ENCODE peak calls at places on chromosomes 12 and 14, in four cellular contexts. One of them, this sample, is unnamed.

GRCh38 chr12:53856132-53856531 is 82.5 kb upstream of the HOXC13 start:
- DNase-seq in IMR-90: no peak
- DNase-seq in HCT116: no peak
- DNase-seq in HepG2: no peak
- DNase-seq in this sample: no peak

GRCh38 chr12:19657401-19657800 is 218.1 kb downstream of the AEBP2 start:
- DNase-seq in HepG2: no peak
- DNase-seq in HCT116: no peak
- DNase-seq in IMR-90: peak; percentile 11
- DNase-seq in this sample: no peak

GRCh38 chr12:112146123-112146522 is 20.8 kb downstream of the TRAFD1 start:
- DNase-seq in IMR-90: no peak
- DNase-seq in HepG2: no peak
- DNase-seq in HCT116: no peak
- DNase-seq in this sample: no peak

GRCh38 chr14:91315844-91316267 is 71.4 kb upstream of the GPR68 start:
- DNase-seq in IMR-90: no peak
- DNase-seq in HepG2: no peak
- DNase-seq in HCT116: no peak
- DNase-seq in this sample: no peak

GRCh38 chr14:91098591-91098990 is 15.3 kb upstream of the DGLUCY start:
- DNase-seq in IMR-90: peak; percentile 57
- DNase-seq in HCT116: no peak
- DNase-seq in HepG2: no peak
- DNase-seq in this sample: no peak

GRCh38 chr14:89906000-89906399 is 48.5 kb downstream of the EFCAB11 start:
- DNase-seq in HCT116: no peak
- DNase-seq in HepG2: no peak
- DNase-seq in IMR-90: no peak
- DNase-seq in this sample: no peak

GRCh38 chr12:6205144-6205539 is 4.9 kb downstream of the CD9 start:
- DNase-seq in IMR-90: no peak
- DNase-seq in HCT116: no peak
- DNase-seq in HepG2: no peak
- DNase-seq in this sample: no peak

GRCh38 chr14:68250950-68251765 is 431.6 kb downstream of the RAD51B start:
- DNase-seq in IMR-90: no peak
- DNase-seq in HepG2: no peak
- DNase-seq in HCT116: no peak
- DNase-seq in this sample: peak; percentile 42

GRCh38 chr12:57135487-57135886 is 7.2 kb downstream of the LRP1 start:
- DNase-seq in HCT116: no peak
- DNase-seq in HepG2: no peak
- DNase-seq in IMR-90: peak; percentile 46
- DNase-seq in this sample: no peak

GRCh38 chr12:109758406-109759075 is 44.9 kb downstream of the FAM222A start:
- DNase-seq in IMR-90: no peak
- DNase-seq in HCT116: no peak
- DNase-seq in HepG2: no peak
- DNase-seq in this sample: no peak

GRCh38 chr14:57245941-57246340 is 22.8 kb downstream of the EXOC5 start:
- DNase-seq in IMR-90: no peak
- DNase-seq in HCT116: no peak
- DNase-seq in HepG2: no peak
- DNase-seq in this sample: no peak

GRCh38 chr12:62799126-62799736 is 135.7 kb downstream of the PPM1H start:
- DNase-seq in HepG2: peak; percentile 56
- DNase-seq in IMR-90: peak; percentile 72
- DNase-seq in HCT116: peak; percentile 48
- DNase-seq in this sample: peak; percentile 52

GRCh38 chr14:71103662-71104484 is 196.6 kb downstream of the PCNX1 start:
- DNase-seq in IMR-90: peak; percentile 80
- DNase-seq in HCT116: peak; percentile 41
- DNase-seq in HepG2: peak; percentile 50
- DNase-seq in this sample: peak; percentile 63

GRCh38 chr12:52006726-52007157 is at the start of gene TAMALIN:
- DNase-seq in HCT116: no peak
- DNase-seq in HepG2: no peak
- DNase-seq in IMR-90: peak; percentile 53
- DNase-seq in this sample: no peak

GRCh38 chr12:12604790-12605189 is 6.9 kb upstream of the CREBL2 start:
- DNase-seq in HCT116: no peak
- DNase-seq in IMR-90: no peak
- DNase-seq in HepG2: no peak
- DNase-seq in this sample: no peak

GRCh38 chr12:53516758-53517455 is 9.6 kb upstream of the NPFF start:
- DNase-seq in IMR-90: no peak
- DNase-seq in HepG2: no peak
- DNase-seq in HCT116: no peak
- DNase-seq in this sample: no peak

GRCh38 chr14:78164226-78164853 is 5.8 kb upstream of the NRXN3 start:
- DNase-seq in HCT116: peak; percentile 12
- DNase-seq in IMR-90: no peak
- DNase-seq in HepG2: peak; percentile 15
- DNase-seq in this sample: peak; percentile 25

GRCh38 chr12:72053604-72054003 is 115.0 kb downstream of the TPH2 start:
- DNase-seq in HCT116: no peak
- DNase-seq in HepG2: no peak
- DNase-seq in IMR-90: no peak
- DNase-seq in this sample: no peak

GRCh38 chr12:13367973-13368372 is 171.4 kb downstream of the EMP1 start:
- DNase-seq in HepG2: no peak
- DNase-seq in HCT116: no peak
- DNase-seq in IMR-90: no peak
- DNase-seq in this sample: no peak

GRCh38 chr12:101782544-101782855 is 43.2 kb upstream of the SYCP3 start:
- DNase-seq in HCT116: no peak
- DNase-seq in HepG2: no peak
- DNase-seq in IMR-90: peak; percentile 69
- DNase-seq in this sample: no peak
- H2AFZ ChIP-seq in HCT116: no peak overlapping the region
- H2AFZ ChIP-seq in HepG2: no peak overlapping the region
- H2AFZ ChIP-seq in IMR-90: peak overlapping the region; percentile 69
- H2AFZ ChIP-seq in this sample: no peak overlapping the region

GRCh38 chr14:99902925-99903324 is 109.7 kb downstream of the EML1 start:
- DNase-seq in HCT116: no peak
- DNase-seq in IMR-90: no peak
- DNase-seq in HepG2: no peak
- DNase-seq in this sample: no peak
- H2AFZ ChIP-seq in HCT116: no peak overlapping the region
- H2AFZ ChIP-seq in IMR-90: no peak overlapping the region
- H2AFZ ChIP-seq in HepG2: no peak overlapping the region
- H2AFZ ChIP-seq in this sample: no peak overlapping the region

DNA sequence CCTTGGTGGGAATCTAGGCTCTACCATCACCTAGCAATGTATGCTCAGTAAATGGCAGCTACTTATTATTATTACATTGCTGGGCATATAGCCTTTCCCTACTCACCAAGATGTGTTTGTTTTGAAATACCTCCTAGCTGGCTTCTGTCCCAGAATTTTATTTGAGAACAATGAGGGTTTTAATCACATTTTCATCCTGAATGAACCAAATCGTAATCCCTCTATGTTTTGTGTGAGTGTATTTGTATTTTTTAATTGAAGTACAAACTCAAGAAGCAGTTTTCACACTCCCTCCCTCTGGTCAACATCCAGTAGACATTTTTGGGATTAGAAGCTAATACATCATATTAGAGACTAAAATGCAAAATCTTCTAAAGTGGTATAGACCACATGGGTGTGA is 7.6 kb downstream of the SLC7A8 start:
- DNase-seq in HCT116: no peak
- DNase-seq in IMR-90: peak; percentile 20
- DNase-seq in HepG2: no peak
- DNase-seq in this sample: no peak
- H2AFZ ChIP-seq in HCT116: no peak overlapping the region
- H2AFZ ChIP-seq in IMR-90: no peak overlapping the region
- H2AFZ ChIP-seq in HepG2: no peak overlapping the region
- H2AFZ ChIP-seq in this sample: no peak overlapping the region

GRCh38 chr14:104971447-104972240 is 6.5 kb downstream of the AHNAK2 start:
- DNase-seq in HCT116: no peak
- DNase-seq in HepG2: no peak
- DNase-seq in IMR-90: no peak
- DNase-seq in this sample: no peak

GRCh38 chr14:104973215-104974145 is 4.7 kb downstream of the AHNAK2 start:
- DNase-seq in HepG2: no peak
- DNase-seq in HCT116: peak; percentile 98
- DNase-seq in IMR-90: peak; percentile 94
- DNase-seq in this sample: peak; percentile 97

GRCh38 chr14:104970231-104971068 is 7.7 kb downstream of the AHNAK2 start:
- DNase-seq in HepG2: no peak
- DNase-seq in IMR-90: peak; percentile 81
- DNase-seq in HCT116: peak; percentile 56
- DNase-seq in this sample: peak; percentile 71

GRCh38 chr14:104974146-104974541 is 4.0 kb downstream of the AHNAK2 start:
- DNase-seq in HCT116: no peak
- DNase-seq in IMR-90: no peak
- DNase-seq in HepG2: no peak
- DNase-seq in this sample: no peak

DNA sequence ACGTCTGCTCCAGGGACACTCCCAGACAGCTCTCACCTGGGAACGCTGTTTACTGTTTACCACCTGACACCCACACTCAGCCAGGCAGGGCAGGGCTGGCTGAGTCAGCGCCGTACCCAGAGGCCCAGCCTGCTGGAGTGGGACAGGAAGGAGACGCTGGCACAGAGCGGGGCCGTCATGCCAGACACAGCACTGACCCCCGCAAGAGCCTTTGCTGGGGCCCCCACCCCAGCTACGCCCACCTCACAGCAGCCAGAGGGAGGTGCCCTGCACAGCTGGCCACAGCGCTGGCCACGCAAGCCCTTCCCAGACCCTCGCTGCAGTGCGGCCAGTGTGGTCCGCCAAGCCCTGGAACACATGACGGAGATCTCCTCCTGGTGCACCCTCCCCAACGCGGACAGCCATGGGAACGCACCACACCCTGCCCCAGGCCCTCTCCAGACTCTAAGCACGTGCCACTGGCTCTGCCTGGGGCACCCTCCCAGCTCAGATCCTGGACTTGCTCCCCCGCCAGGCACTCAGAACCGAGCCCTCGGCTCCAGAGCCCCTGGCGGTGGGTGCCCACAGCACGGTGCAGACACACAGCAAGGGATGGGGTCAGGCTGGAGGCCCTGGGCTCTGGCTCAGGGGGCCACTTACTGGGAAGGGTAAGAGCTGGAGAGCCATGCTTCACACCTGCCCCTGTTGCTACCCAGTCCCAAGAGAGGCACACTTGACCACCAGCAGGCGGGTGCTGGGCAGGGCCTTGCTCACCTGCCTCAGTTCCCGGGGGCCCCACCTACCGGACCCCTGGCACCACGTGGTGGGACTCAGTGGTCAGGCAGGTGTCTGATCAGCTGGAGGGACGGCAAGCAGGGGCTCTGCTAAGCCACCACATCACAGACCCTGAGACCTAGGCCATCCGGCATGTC is 5.6 kb downstream of the AHNAK2 start:
- DNase-seq in IMR-90: no peak
- DNase-seq in HCT116: peak; percentile 86
- DNase-seq in HepG2: no peak
- DNase-seq in this sample: peak; percentile 91
- H2AFZ ChIP-seq in IMR-90: peak overlapping the region; percentile 89
- H2AFZ ChIP-seq in HCT116: no peak overlapping the region
- H2AFZ ChIP-seq in HepG2: no peak overlapping the region
- H2AFZ ChIP-seq in this sample: no peak overlapping the region

DNA sequence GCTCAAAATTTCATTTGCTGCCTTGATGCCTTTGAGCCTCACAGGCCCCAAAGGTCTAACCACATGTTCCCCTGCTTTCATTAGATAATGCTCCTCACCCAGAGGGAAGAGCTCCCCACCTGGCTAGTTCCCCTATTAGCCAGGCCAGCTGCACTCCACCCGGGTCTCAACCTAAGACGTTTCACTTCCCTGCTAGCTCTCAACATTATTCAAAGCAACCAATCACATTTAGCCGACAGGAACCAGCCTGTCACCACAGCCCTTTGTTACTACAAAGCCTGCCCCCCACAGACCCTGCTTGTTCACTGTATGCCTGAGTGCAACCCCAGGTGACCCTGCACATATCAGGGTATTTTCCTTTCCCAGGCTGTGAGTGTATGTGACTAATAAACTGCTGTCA is 78.6 kb downstream of the SLC15A5 start:
- DNase-seq in IMR-90: no peak
- DNase-seq in HCT116: no peak
- DNase-seq in HepG2: no peak
- DNase-seq in this sample: no peak
- H2AFZ ChIP-seq in IMR-90: no peak overlapping the region
- H2AFZ ChIP-seq in HCT116: no peak overlapping the region
- H2AFZ ChIP-seq in HepG2: no peak overlapping the region
- H2AFZ ChIP-seq in this sample: no peak overlapping the region

DNA sequence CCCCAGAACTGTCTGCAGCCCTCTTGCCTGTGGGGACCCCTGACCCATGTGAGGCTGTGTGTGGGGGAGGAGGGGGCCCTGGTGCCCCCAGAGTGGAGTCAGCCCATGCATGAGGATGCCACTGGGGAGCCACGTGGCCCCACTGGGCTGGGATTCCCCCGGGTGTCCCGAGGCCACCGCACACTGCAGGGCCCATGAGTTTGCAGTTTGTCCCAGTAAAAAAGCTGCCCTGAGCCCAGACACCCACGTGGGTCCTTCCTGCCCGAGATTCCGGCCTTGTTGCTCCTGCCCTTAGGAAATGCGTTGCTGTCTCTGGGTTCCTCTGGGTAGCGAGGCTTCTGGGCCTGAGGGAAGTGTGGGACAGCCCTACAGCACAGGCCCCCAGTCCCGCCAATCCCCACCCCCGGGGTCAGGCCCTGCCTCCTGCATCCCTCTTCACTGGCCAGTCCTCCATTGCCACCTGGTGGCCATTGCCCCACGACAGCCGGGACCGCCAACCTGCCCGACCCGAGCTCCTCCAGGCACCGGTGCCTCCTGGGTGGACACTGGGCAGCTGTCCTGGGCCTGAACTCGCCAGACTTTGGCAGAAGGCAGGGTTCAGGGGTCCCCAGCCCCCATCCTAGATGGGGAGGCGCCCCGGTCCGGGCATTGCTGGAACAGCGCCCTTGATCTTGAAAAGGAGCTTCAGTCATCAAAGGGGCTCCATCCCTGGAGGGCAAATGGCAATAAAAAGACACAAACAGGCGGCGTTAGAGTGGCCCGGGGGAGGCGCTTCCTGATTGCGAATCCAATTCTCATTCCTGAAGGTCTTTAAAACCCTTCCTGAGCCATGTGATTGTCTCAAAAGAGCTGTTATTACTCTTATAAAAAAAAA is 15.6 kb upstream of the C14orf180 start:
- DNase-seq in HCT116: peak; percentile 51
- DNase-seq in IMR-90: peak; percentile 34
- DNase-seq in HepG2: peak; percentile 18
- DNase-seq in this sample: no peak
- H2AFZ ChIP-seq in HCT116: peak overlapping the region; percentile 45
- H2AFZ ChIP-seq in IMR-90: no peak overlapping the region
- H2AFZ ChIP-seq in HepG2: no peak overlapping the region
- H2AFZ ChIP-seq in this sample: no peak overlapping the region

GRCh38 chr12:103881261-103881660 is 40.2 kb upstream of the NT5DC3 start:
- DNase-seq in HCT116: no peak
- DNase-seq in HepG2: peak; percentile 34
- DNase-seq in IMR-90: no peak
- DNase-seq in this sample: no peak
- H2AFZ ChIP-seq in HCT116: no peak overlapping the region
- H2AFZ ChIP-seq in HepG2: peak overlapping the region; percentile 25
- H2AFZ ChIP-seq in IMR-90: no peak overlapping the region
- H2AFZ ChIP-seq in this sample: no peak overlapping the region